ENCODE peak calls at places on chromosomes 3 and 15, in five cellular contexts. J is astrocyte, Q is heart left ventricle, T is heart right ventricle, K is fibroblast of lung. O is an unnamed sample.

GRCh38 chr3:127698264-127699097 is 25.7 kb downstream of the ABTB1 start:
- DNase-seq in T (no peak), Q (peak; percentile 64), J (no peak), K (peak; percentile 3), O (no peak)

GRCh38 chr3:47441796-47442551 is 33.8 kb downstream of the SCAP start:
- DNase-seq in K (no peak), T (no peak), J (no peak), Q (no peak), O (no peak)

GRCh38 chr3:149443545-149443912 is 31.0 kb upstream of the TM4SF4 start:
- DNase-seq in J (no peak), Q (no peak), T (no peak), K (no peak), O (no peak)

GRCh38 chr15:99475754-99476412 is 89.9 kb upstream of the MEF2A start:
- DNase-seq in J (no peak), T (no peak), Q (no peak), K (no peak), O (no peak)

GRCh38 chr3:142866841-142867631 is 21.8 kb downstream of the PCOLCE2 start:
- DNase-seq in Q (no peak), K (no peak), J (no peak), T (no peak), O (peak; percentile 79)

GRCh38 chr3:143122089-143122430 is 2.5 kb downstream of the CHST2 start:
- DNase-seq in K (no peak), T (no peak), J (no peak), Q (peak; percentile 54), O (no peak)

GRCh38 chr3:59133350-59133749 is 83.5 kb upstream of the CFAP20DC start:
- DNase-seq in Q (no peak), J (peak; percentile 25), T (no peak), K (peak; percentile 28), O (no peak)

GRCh38 chr3:7282988-7283387 is 422.1 kb downstream of the GRM7 start:
- DNase-seq in J (peak; percentile 50), K (peak; percentile 58), Q (no peak), T (no peak), O (no peak)

GRCh38 chr3:171901615-171902312 is 58.6 kb downstream of the TMEM212 start:
- DNase-seq in Q (no peak), K (no peak), J (no peak), T (no peak), O (no peak)

GRCh38 chr3:59212128-59212764 is 162.4 kb upstream of the CFAP20DC start:
- DNase-seq in K (peak; percentile 38), J (peak; percentile 25), T (no peak), Q (no peak), O (peak; percentile 4)

GRCh38 chr3:172213765-172214358 is 174.5 kb downstream of the FNDC3B start:
- DNase-seq in K (no peak), Q (no peak), T (no peak), J (no peak), O (no peak)

DNA sequence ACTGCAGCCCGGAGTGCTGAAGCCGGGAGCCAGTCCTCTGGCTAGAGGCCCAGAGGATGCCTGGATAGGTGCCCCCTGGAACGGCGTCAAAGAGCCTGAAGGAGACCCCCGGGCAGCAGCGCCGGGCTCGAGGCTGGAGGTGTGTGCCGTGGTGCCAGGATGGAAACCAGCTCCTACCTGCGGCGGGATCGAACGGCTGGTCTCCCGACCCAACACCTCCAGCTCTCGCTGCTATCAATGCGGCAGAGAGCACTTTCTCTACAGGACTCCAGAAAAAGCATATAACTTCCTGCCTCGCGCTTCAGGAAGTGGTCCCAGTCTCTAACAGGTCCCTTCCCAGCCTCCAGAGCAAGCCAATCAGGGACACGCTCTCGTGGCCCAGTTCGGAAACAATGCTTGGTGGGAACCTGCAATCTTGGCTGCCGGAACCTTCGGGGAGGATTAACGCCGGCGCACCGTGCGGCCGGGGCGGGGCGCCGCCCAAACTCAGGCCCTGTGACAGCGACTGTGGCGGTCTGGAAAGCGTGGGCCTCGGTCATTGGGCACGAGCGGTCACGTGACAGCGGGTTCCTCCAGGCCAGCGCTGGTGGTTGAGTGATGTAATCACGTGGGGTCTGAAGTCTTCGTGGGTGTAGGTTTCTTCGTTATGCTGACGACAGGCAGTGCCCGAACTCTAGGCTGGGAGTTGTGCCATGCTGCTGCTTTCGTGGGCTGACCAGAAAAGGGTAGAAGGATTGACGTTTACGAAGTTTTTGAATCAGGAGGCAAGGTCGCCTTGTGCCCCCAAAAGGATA is at the start of gene SLC33A1:
- DNase-seq in T (peak; percentile 98), J (peak; percentile 98), K (peak; percentile 99), Q (peak; percentile 99), O (peak; percentile 99)
- TF ChIP-seq CTCF in T (no peak), J (no peak), K (no peak), Q (no peak), O (no peak)

DNA sequence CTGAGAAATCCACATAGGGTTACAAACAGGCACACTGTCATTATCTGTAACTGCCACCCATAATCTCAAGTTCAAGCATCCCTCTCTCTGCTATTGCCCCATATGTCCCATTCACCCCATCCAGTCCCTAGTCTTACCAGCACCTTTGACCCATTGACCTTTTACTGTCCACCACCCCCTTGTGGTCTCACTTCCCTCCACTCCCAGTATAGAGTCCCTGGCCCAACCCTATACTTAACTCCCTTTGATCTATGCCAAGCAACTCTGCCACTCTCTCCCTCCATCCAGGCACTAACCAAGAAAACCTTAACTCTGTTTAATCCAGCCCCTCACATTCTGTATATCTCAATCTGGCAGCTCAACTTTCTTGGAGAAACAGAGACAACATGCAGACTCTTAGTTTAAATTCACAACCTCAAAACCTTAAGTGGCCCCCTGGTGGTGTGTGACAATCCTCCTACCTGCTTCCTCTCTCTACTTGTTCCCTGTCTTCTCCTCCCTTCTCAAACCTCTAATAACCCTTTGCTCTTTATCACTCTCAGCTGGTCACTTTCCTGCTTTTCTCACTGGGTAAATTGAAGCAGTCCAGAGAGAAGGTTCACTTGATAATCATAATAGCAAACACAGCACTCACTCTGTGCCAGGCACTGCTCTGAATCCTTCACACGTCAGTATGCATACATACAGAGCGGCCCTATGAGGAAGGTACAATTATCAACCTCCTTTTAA is 162.7 kb downstream of the STT3B start:
- DNase-seq in J (no peak), Q (no peak), T (no peak), K (no peak), O (no peak)
- TF ChIP-seq CTCF in J (no peak), Q (no peak), T (no peak), K (peak; percentile 23), O (no peak)

GRCh38 chr3:46049093-46049492 is 21.8 kb upstream of the XCR1 start:
- DNase-seq in Q (no peak), T (no peak), J (no peak), K (no peak), O (no peak)
- TF ChIP-seq CTCF in Q (no peak), T (no peak), J (no peak), K (no peak), O (no peak)

GRCh38 chr3:126488205-126488604 is 12.5 kb upstream of the ZXDC start:
- DNase-seq in J (no peak), T (no peak), Q (peak; percentile 48), K (no peak), O (no peak)

GRCh38 chr3:126485131-126485530 is 9.4 kb upstream of the ZXDC start:
- DNase-seq in J (no peak), K (no peak), T (no peak), Q (no peak), O (no peak)

GRCh38 chr3:126485956-126486884 is 10.5 kb upstream of the ZXDC start:
- DNase-seq in T (no peak), J (no peak), Q (peak; percentile 29), K (no peak), O (no peak)

GRCh38 chr3:126488886-126489569 is 13.3 kb upstream of the ZXDC start:
- DNase-seq in T (no peak), Q (peak; percentile 47), K (no peak), J (no peak), O (no peak)

GRCh38 chr3:126487151-126487771 is 11.6 kb upstream of the ZXDC start:
- DNase-seq in Q (peak; percentile 64), J (no peak), K (no peak), T (no peak), O (no peak)
- TF ChIP-seq CTCF in Q (peak; percentile 9), J (no peak), K (no peak), T (no peak), O (no peak)

O was measured in LNCaP clone FGC.